ENCODE peak calls at places on chromosomes 3 and 15, in four cellular contexts. S is CD8-positive, alpha-beta T cell; A is H1; F is left ventricle myocardium inferior. M is an unnamed sample. For H3K27me3, the result is how much of the 10 kb centered on the place peaks cover.

GRCh38 chr15:70159397-70160009 is 61.8 kb upstream of the TLE3 start:
- DNase-seq in S (no peak), A (no peak), F (no peak), M (no peak)

GRCh38 chr3:73136941-73137340 is 75.5 kb downstream of the EBLN2 start:
- DNase-seq in S (no peak), A (no peak), F (no peak), M (no peak)

GRCh38 chr15:74421302-74422245 is 12.2 kb downstream of the SEMA7A start:
- DNase-seq in S (no peak), A (no peak), F (no peak), M (no peak)

GRCh38 chr3:186614597-186615483 is 2.0 kb downstream of the AHSG start:
- DNase-seq in S (peak), A (peak), F (peak), M (peak)

GRCh38 chr3:46695177-46695961 is 1.9 kb upstream of the ALS2CL start:
- DNase-seq in S (peak), A (no peak), F (peak), M (peak)

GRCh38 chr3:157527471-157527881 is 24.3 kb upstream of the VEPH1 start:
- DNase-seq in S (no peak), A (no peak), F (no peak), M (no peak)

GRCh38 chr3:172522871-172523818 is at the start of gene TNFSF10:
- DNase-seq in S (peak), A (no peak), F (peak), M (peak)

GRCh38 chr3:182139627-182140357 is 428.1 kb downstream of the SOX2 start:
- DNase-seq in S (no peak), A (peak), F (no peak), M (no peak)

GRCh38 chr15:89114974-89115373 is 26.7 kb downstream of the ABHD2 start:
- DNase-seq in S (no peak), A (no peak), F (no peak), M (peak)

GRCh38 chr3:4417449-4417848 is 49.6 kb downstream of the SUMF1 start:
- DNase-seq in S (no peak), A (no peak), F (no peak), M (peak)

GRCh38 chr3:154274345-154274744 is 49.9 kb downstream of the DHX36 start:
- DNase-seq in S (no peak), A (no peak), F (no peak), M (no peak)

GRCh38 chr3:183182732-183183610 is 20.4 kb upstream of the LAMP3 start:
- DNase-seq in S (no peak), A (no peak), F (no peak), M (no peak)

GRCh38 chr15:73630030-73630429 is 3.2 kb downstream of the NPTN start:
- DNase-seq in S (no peak), A (no peak), F (no peak), M (no peak)

GRCh38 chr15:59437777-59438574 is at the start of gene FAM81A:
- DNase-seq in S (peak), A (no peak), F (peak), M (peak)

GRCh38 chr15:83766326-83766725 is 112.4 kb downstream of the ADAMTSL3 start:
- DNase-seq in S (no peak), A (no peak), F (no peak), M (no peak)

GRCh38 chr3:146814601-146815315 is 209.6 kb upstream of the PLSCR5 start:
- DNase-seq in S (no peak), A (no peak), F (no peak), M (no peak)

GRCh38 chr3:58490860-58491501 is 915 bp upstream of the KCTD6 start:
- DNase-seq in S (peak), A (no peak), F (peak), M (peak)

GRCh38 chr15:97867870-97868269 is 92.6 kb upstream of the ARRDC4 start:
- DNase-seq in S (no peak), A (no peak), F (peak), M (no peak)

GRCh38 chr3:39765575-39765974 is 43.8 kb upstream of the MYRIP start:
- DNase-seq in S (no peak), A (no peak), F (no peak), M (no peak)

GRCh38 chr3:196643201-196643749 is 3.8 kb downstream of the NRROS start:
- DNase-seq in S (no peak), A (no peak), F (no peak), M (no peak)

GRCh38 chr15:59191855-59192237 is 14.8 kb upstream of the LDHAL6B start:
- DNase-seq in S (no peak), A (no peak), F (no peak), M (no peak)

GRCh38 chr3:152738656-152739055 is 96.3 kb upstream of the P2RY1 start:
- DNase-seq in S (no peak), A (no peak), F (no peak), M (no peak)

GRCh38 chr3:53156368-53156834 is 4.6 kb upstream of the PRKCD start:
- DNase-seq in S (no peak), A (no peak), F (no peak), M (no peak)

GRCh38 chr15:50641318-50641717 is 45.3 kb downstream of the TRPM7 start:
- DNase-seq in S (no peak), A (no peak), F (no peak), M (no peak)

GRCh38 chr3:64161481-64161952 is 63.7 kb downstream of the PRICKLE2 start:
- DNase-seq in S (no peak), A (no peak), F (no peak), M (no peak)

GRCh38 chr3:197372076-197372661 is 73.8 kb upstream of the DLG1 start:
- DNase-seq in S (no peak), A (no peak), F (no peak), M (no peak)

GRCh38 chr15:87269566-87269965 is 987.0 kb downstream of the NTRK3 start:
- DNase-seq in S (no peak), A (no peak), F (no peak), M (no peak)

GRCh38 chr15:77815015-77815414 is 182.3 kb upstream of the LINGO1 start:
- DNase-seq in S (no peak), A (no peak), F (no peak), M (no peak)

GRCh38 chr15:85581495-85581894 is 201.1 kb downstream of the AKAP13 start:
- DNase-seq in S (peak), A (no peak), F (peak), M (peak)

GRCh38 chr3:27500051-27500450 is 15.9 kb upstream of the SLC4A7 start:
- DNase-seq in S (no peak), A (no peak), F (no peak), M (no peak)

GRCh38 chr3:150271578-150271930 is 136.5 kb upstream of the TSC22D2 start:
- DNase-seq in S (no peak), A (no peak), F (no peak), M (no peak)

GRCh38 chr15:39151545-39151944 is 429.3 kb upstream of the THBS1 start:
- DNase-seq in S (no peak), A (no peak), F (no peak), M (no peak)
- H3K27me3 ChIP-seq in S (under half), A (under half), F (under half), M (under half)

GRCh38 chr3:99684678-99685077 is 46.3 kb downstream of the COL8A1 start:
- DNase-seq in S (no peak), A (no peak), F (no peak), M (no peak)
- H3K27me3 ChIP-seq in S (under half), A (under half), F (under half), M (under half)

DNA sequence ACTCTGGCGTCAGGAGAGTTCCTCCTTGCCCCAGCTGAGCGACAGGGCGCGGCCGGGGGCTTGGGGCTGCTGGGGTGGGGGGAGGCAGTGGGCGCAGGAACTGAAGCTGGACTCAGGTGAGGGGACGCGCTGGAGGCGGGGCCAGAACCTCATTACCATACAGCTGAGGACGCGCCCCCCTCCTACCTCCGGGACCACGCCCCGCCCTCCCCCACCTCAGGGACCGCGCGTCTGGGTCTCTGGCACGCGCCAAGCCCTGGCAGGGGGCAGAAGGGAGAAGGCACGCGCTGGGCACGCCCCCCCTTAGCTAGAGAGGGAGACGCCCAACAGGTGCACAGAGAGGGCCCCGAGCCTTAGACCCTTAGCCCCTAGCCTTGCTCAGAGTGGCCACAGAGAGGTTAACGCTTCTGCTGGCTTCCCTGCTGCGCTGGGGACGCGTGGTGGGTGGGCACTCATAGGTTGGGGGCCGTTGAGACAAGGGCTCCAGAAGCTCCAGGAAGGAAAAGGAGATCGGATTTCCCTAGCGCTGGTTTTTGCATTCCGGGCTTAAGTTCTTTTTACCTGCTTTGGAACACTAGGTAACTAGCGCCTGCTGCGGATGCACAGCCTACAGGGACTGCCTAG is 677 bp upstream of the DLL4 start:
- DNase-seq in S (no peak), A (no peak), F (no peak), M (no peak)
- H3K27me3 ChIP-seq in S (under half), A (half or more), F (half or more), M (under half)

GRCh38 chr3:123446610-123447109 is 2.2 kb downstream of the ADCY5 start:
- DNase-seq in S (no peak), A (no peak), F (no peak), M (no peak)

GRCh38 chr3:123447416-123447748 is 1.5 kb downstream of the ADCY5 start:
- DNase-seq in S (no peak), A (no peak), F (no peak), M (no peak)

GRCh38 chr3:123448503-123449091 is at the start of gene ADCY5:
- DNase-seq in S (no peak), A (no peak), F (no peak), M (peak)

GRCh38 chr3:123449092-123449985 is 449 bp upstream of the ADCY5 start:
- DNase-seq in S (no peak), A (no peak), F (peak), M (peak)

DNA sequence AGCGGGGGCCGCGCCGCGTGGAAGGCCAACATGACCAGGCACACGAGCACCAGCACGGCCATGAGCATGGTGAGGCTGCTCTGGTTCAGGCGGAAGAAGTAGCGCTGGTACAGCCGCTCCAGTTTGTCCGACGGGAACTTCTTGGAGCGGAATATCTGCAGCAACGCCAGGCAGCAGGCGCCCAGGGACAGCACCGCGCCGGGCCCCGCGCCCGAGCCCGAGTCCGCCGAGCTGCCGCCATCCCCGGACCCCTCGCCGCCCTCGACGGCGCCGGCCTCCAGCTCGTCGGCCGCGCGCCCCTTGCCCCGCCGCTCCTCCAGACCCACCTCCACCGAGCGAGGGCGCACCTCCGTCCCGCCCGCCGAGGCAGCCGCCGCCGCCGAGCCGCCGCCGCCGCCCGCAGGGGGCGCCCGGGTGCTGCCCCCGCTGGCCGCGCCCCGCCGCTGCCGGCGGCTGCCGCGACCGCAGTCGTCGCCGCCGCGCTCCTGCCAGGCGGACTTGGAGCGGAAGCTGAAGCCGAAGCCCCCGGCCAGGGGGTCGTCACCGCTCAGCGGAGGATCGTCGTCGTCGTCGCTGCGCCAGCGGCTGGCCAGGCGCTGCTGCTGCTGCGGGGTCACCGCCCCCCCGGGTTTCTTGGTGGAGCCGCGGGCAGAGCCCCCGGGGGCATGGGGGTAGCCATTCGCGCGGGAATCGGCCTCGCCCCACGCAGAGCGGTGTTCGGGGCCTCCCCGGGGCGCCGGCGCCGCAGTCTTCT is 964 bp downstream of the ADCY5 start:
- DNase-seq in S (no peak), A (no peak), F (no peak), M (no peak)
- H3K27me3 ChIP-seq in S (under half), A (under half), F (half or more), M (under half)